ENCODE peak calls at places on chromosome 20, in seven cellular contexts. One of them, this sample, is unnamed.

GRCh38 chr20:48489046-48489463 is 338.7 kb downstream of the PREX1 start:
- DNase-seq in aorta: no peak
- DNase-seq in tibial artery: no peak
- DNase-seq in HFF-Myc: no peak
- DNase-seq in breast epithelium: no peak
- DNase-seq in left ventricle myocardium inferior: no peak
- DNase-seq in MG63: no peak
- DNase-seq in this sample: no peak

GRCh38 chr20:50427740-50428462 is 82.3 kb upstream of the PTPN1 start:
- DNase-seq in aorta: no peak
- DNase-seq in MG63: peak; percentile 45
- DNase-seq in tibial artery: peak; percentile 89
- DNase-seq in HFF-Myc: no peak
- DNase-seq in left ventricle myocardium inferior: peak; percentile 47
- DNase-seq in breast epithelium: peak; percentile 41
- DNase-seq in this sample: no peak

GRCh38 chr20:37914672-37915433 is 11.9 kb downstream of the VSTM2L start:
- DNase-seq in left ventricle myocardium inferior: no peak
- DNase-seq in breast epithelium: no peak
- DNase-seq in tibial artery: no peak
- DNase-seq in MG63: no peak
- DNase-seq in aorta: no peak
- DNase-seq in HFF-Myc: no peak
- DNase-seq in this sample: no peak

GRCh38 chr20:25077610-25078169 is 4.3 kb downstream of the VSX1 start:
- DNase-seq in aorta: peak; percentile 85
- DNase-seq in MG63: no peak
- DNase-seq in left ventricle myocardium inferior: no peak
- DNase-seq in breast epithelium: no peak
- DNase-seq in tibial artery: peak; percentile 78
- DNase-seq in HFF-Myc: no peak
- DNase-seq in this sample: no peak

GRCh38 chr20:39381598-39381997 is 419.5 kb downstream of the DHX35 start:
- DNase-seq in breast epithelium: no peak
- DNase-seq in left ventricle myocardium inferior: no peak
- DNase-seq in HFF-Myc: no peak
- DNase-seq in aorta: no peak
- DNase-seq in tibial artery: no peak
- DNase-seq in MG63: no peak
- DNase-seq in this sample: no peak

GRCh38 chr20:23309781-23310180 is 40.8 kb upstream of the NXT1 start:
- DNase-seq in left ventricle myocardium inferior: no peak
- DNase-seq in tibial artery: no peak
- DNase-seq in breast epithelium: no peak
- DNase-seq in HFF-Myc: no peak
- DNase-seq in MG63: no peak
- DNase-seq in aorta: no peak
- DNase-seq in this sample: peak; percentile 78

GRCh38 chr20:2706688-2707352 is 14.2 kb downstream of the EBF4 start:
- DNase-seq in MG63: no peak
- DNase-seq in breast epithelium: no peak
- DNase-seq in tibial artery: no peak
- DNase-seq in HFF-Myc: no peak
- DNase-seq in aorta: no peak
- DNase-seq in left ventricle myocardium inferior: no peak
- DNase-seq in this sample: no peak

GRCh38 chr20:25676164-25676809 is 20.4 kb downstream of the ZNF337 start:
- DNase-seq in HFF-Myc: peak; percentile 17
- DNase-seq in tibial artery: no peak
- DNase-seq in aorta: no peak
- DNase-seq in MG63: peak; percentile 10
- DNase-seq in breast epithelium: no peak
- DNase-seq in left ventricle myocardium inferior: no peak
- DNase-seq in this sample: no peak

GRCh38 chr20:46293084-46293483 is 15.2 kb downstream of the CDH22 start:
- DNase-seq in MG63: peak; percentile 12
- DNase-seq in aorta: no peak
- DNase-seq in HFF-Myc: peak; percentile 19
- DNase-seq in tibial artery: no peak
- DNase-seq in breast epithelium: no peak
- DNase-seq in left ventricle myocardium inferior: no peak
- DNase-seq in this sample: peak; percentile 52

GRCh38 chr20:51631011-51631950 is 88.8 kb upstream of the NFATC2 start:
- DNase-seq in tibial artery: peak; percentile 85
- DNase-seq in breast epithelium: peak; percentile 80
- DNase-seq in aorta: no peak
- DNase-seq in left ventricle myocardium inferior: peak; percentile 40
- DNase-seq in HFF-Myc: peak; percentile 97
- DNase-seq in MG63: peak; percentile 83
- DNase-seq in this sample: no peak

GRCh38 chr20:58701431-58702160 is 9.0 kb downstream of the NPEPL1 start:
- DNase-seq in MG63: no peak
- DNase-seq in tibial artery: peak; percentile 60
- DNase-seq in breast epithelium: no peak
- DNase-seq in aorta: peak; percentile 71
- DNase-seq in HFF-Myc: no peak
- DNase-seq in left ventricle myocardium inferior: peak; percentile 12
- DNase-seq in this sample: no peak

GRCh38 chr20:16942702-16943101 is 194.5 kb downstream of the OTOR start:
- DNase-seq in tibial artery: no peak
- DNase-seq in breast epithelium: no peak
- DNase-seq in HFF-Myc: no peak
- DNase-seq in aorta: no peak
- DNase-seq in MG63: no peak
- DNase-seq in left ventricle myocardium inferior: no peak
- DNase-seq in this sample: no peak

GRCh38 chr20:5056801-5057599 is 55.7 kb upstream of the SLC23A2 start:
- DNase-seq in aorta: no peak
- DNase-seq in left ventricle myocardium inferior: peak; percentile 39
- DNase-seq in MG63: peak; percentile 28
- DNase-seq in tibial artery: peak; percentile 73
- DNase-seq in breast epithelium: no peak
- DNase-seq in HFF-Myc: peak; percentile 25
- DNase-seq in this sample: peak; percentile 95

GRCh38 chr20:20487811-20488210 is 119.9 kb downstream of the INSM1 start:
- DNase-seq in HFF-Myc: no peak
- DNase-seq in breast epithelium: no peak
- DNase-seq in MG63: no peak
- DNase-seq in left ventricle myocardium inferior: no peak
- DNase-seq in aorta: no peak
- DNase-seq in tibial artery: no peak
- DNase-seq in this sample: no peak

GRCh38 chr20:49570828-49571552 is 3.1 kb upstream of the PTGIS start:
- DNase-seq in MG63: peak; percentile 61
- DNase-seq in breast epithelium: no peak
- DNase-seq in aorta: no peak
- DNase-seq in tibial artery: peak; percentile 59
- DNase-seq in HFF-Myc: no peak
- DNase-seq in left ventricle myocardium inferior: no peak
- DNase-seq in this sample: no peak

GRCh38 chr20:8510808-8511207 is 378.7 kb downstream of the PLCB1 start:
- DNase-seq in MG63: no peak
- DNase-seq in tibial artery: no peak
- DNase-seq in breast epithelium: no peak
- DNase-seq in HFF-Myc: no peak
- DNase-seq in left ventricle myocardium inferior: no peak
- DNase-seq in aorta: no peak
- DNase-seq in this sample: no peak

GRCh38 chr20:23227274-23227673 is 123.3 kb upstream of the NXT1 start:
- DNase-seq in left ventricle myocardium inferior: no peak
- DNase-seq in MG63: peak; percentile 71
- DNase-seq in aorta: no peak
- DNase-seq in breast epithelium: no peak
- DNase-seq in tibial artery: no peak
- DNase-seq in HFF-Myc: no peak
- DNase-seq in this sample: no peak

GRCh38 chr20:59308493-59309201 is 8.2 kb downstream of the EDN3 start:
- DNase-seq in breast epithelium: no peak
- DNase-seq in MG63: no peak
- DNase-seq in left ventricle myocardium inferior: no peak
- DNase-seq in aorta: no peak
- DNase-seq in tibial artery: no peak
- DNase-seq in HFF-Myc: no peak
- DNase-seq in this sample: no peak

GRCh38 chr20:47133809-47134456 is 222.6 kb downstream of the ZMYND8 start:
- DNase-seq in tibial artery: no peak
- DNase-seq in HFF-Myc: no peak
- DNase-seq in breast epithelium: no peak
- DNase-seq in aorta: no peak
- DNase-seq in MG63: peak; percentile 80
- DNase-seq in left ventricle myocardium inferior: no peak
- DNase-seq in this sample: no peak

GRCh38 chr20:62368629-62369507 is 1.8 kb upstream of the LAMA5 start:
- DNase-seq in HFF-Myc: no peak
- DNase-seq in tibial artery: peak; percentile 85
- DNase-seq in aorta: no peak
- DNase-seq in breast epithelium: no peak
- DNase-seq in MG63: peak; percentile 91
- DNase-seq in left ventricle myocardium inferior: no peak
- DNase-seq in this sample: no peak

GRCh38 chr20:56617489-56617888 is 11.6 kb upstream of the TFAP2C start:
- DNase-seq in MG63: no peak
- DNase-seq in HFF-Myc: no peak
- DNase-seq in tibial artery: peak; percentile 46
- DNase-seq in breast epithelium: no peak
- DNase-seq in aorta: no peak
- DNase-seq in left ventricle myocardium inferior: no peak
- DNase-seq in this sample: no peak
- H3K4me3 ChIP-seq in MG63: no peak overlapping the region
- H3K4me3 ChIP-seq in HFF-Myc: no peak overlapping the region
- H3K4me3 ChIP-seq in tibial artery: no peak overlapping the region
- H3K4me3 ChIP-seq in breast epithelium: no peak overlapping the region
- H3K4me3 ChIP-seq in aorta: no peak overlapping the region
- H3K4me3 ChIP-seq in left ventricle myocardium inferior: no peak overlapping the region
- H3K4me3 ChIP-seq in this sample: no peak overlapping the region

GRCh38 chr20:32353848-32354496 is 4.2 kb upstream of the ASXL1 start:
- DNase-seq in HFF-Myc: no peak
- DNase-seq in tibial artery: no peak
- DNase-seq in breast epithelium: no peak
- DNase-seq in aorta: no peak
- DNase-seq in left ventricle myocardium inferior: no peak
- DNase-seq in MG63: no peak
- DNase-seq in this sample: no peak

GRCh38 chr20:32356935-32357868 is 929 bp upstream of the ASXL1 start:
- DNase-seq in HFF-Myc: no peak
- DNase-seq in left ventricle myocardium inferior: no peak
- DNase-seq in aorta: no peak
- DNase-seq in tibial artery: peak; percentile 66
- DNase-seq in breast epithelium: no peak
- DNase-seq in MG63: peak; percentile 60
- DNase-seq in this sample: no peak

GRCh38 chr20:32354592-32355416 is 3.3 kb upstream of the ASXL1 start:
- DNase-seq in MG63: peak; percentile 48
- DNase-seq in breast epithelium: no peak
- DNase-seq in HFF-Myc: no peak
- DNase-seq in left ventricle myocardium inferior: no peak
- DNase-seq in tibial artery: no peak
- DNase-seq in aorta: no peak
- DNase-seq in this sample: no peak

GRCh38 chr20:32357869-32358631 is at the start of gene ASXL1:
- DNase-seq in breast epithelium: peak; percentile 93
- DNase-seq in tibial artery: peak; percentile 98
- DNase-seq in aorta: peak; percentile 99
- DNase-seq in left ventricle myocardium inferior: peak; percentile 98
- DNase-seq in MG63: peak; percentile 98
- DNase-seq in HFF-Myc: peak; percentile 85
- DNase-seq in this sample: peak; percentile 96

GRCh38 chr20:32355417-32355841 is 2.7 kb upstream of the ASXL1 start:
- DNase-seq in left ventricle myocardium inferior: no peak
- DNase-seq in MG63: no peak
- DNase-seq in aorta: no peak
- DNase-seq in HFF-Myc: no peak
- DNase-seq in breast epithelium: no peak
- DNase-seq in tibial artery: no peak
- DNase-seq in this sample: no peak
- H3K4me3 ChIP-seq in left ventricle myocardium inferior: no peak overlapping the region
- H3K4me3 ChIP-seq in MG63: no peak overlapping the region
- H3K4me3 ChIP-seq in aorta: no peak overlapping the region
- H3K4me3 ChIP-seq in HFF-Myc: no peak overlapping the region
- H3K4me3 ChIP-seq in breast epithelium: no peak overlapping the region
- H3K4me3 ChIP-seq in tibial artery: no peak overlapping the region
- H3K4me3 ChIP-seq in this sample: no peak overlapping the region

DNA sequence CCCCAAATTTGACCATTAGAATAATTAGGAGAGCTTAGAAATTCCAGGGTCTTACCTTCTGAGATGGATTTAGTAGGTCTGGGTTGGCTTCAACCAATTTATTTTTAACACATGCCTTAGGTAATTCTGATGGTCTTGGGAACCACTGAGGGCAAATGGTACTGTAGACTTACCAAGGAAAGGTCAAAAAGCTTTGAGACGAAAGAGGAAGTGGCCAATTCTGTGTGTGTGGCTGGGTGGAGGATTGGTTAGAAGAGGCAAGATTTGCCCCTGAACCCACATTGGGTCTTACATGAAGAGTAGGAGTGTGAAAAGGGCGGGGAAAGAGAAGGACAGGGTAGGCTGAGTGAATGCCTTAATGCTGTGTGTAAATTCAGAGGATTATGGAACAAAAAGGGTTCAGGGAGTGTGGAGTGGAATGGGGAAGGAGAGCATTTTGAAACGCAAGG is 2.7 kb downstream of the ITCH start:
- DNase-seq in left ventricle myocardium inferior: no peak
- DNase-seq in breast epithelium: no peak
- DNase-seq in aorta: no peak
- DNase-seq in tibial artery: no peak
- DNase-seq in MG63: no peak
- DNase-seq in HFF-Myc: no peak
- DNase-seq in this sample: peak; percentile 32
- H3K4me3 ChIP-seq in left ventricle myocardium inferior: no peak overlapping the region
- H3K4me3 ChIP-seq in breast epithelium: no peak overlapping the region
- H3K4me3 ChIP-seq in aorta: no peak overlapping the region
- H3K4me3 ChIP-seq in tibial artery: no peak overlapping the region
- H3K4me3 ChIP-seq in MG63: no peak overlapping the region
- H3K4me3 ChIP-seq in HFF-Myc: no peak overlapping the region
- H3K4me3 ChIP-seq in this sample: no peak overlapping the region

GRCh38 chr20:40893610-40894242 is 134.9 kb upstream of the TOP1 start:
- DNase-seq in left ventricle myocardium inferior: no peak
- DNase-seq in HFF-Myc: no peak
- DNase-seq in MG63: no peak
- DNase-seq in tibial artery: no peak
- DNase-seq in breast epithelium: no peak
- DNase-seq in aorta: no peak
- DNase-seq in this sample: no peak

GRCh38 chr20:40892642-40893041 is 136.0 kb upstream of the TOP1 start:
- DNase-seq in aorta: no peak
- DNase-seq in HFF-Myc: no peak
- DNase-seq in left ventricle myocardium inferior: no peak
- DNase-seq in breast epithelium: no peak
- DNase-seq in MG63: no peak
- DNase-seq in tibial artery: peak; percentile 7
- DNase-seq in this sample: no peak

GRCh38 chr20:40895182-40895581 is 133.4 kb upstream of the TOP1 start:
- DNase-seq in left ventricle myocardium inferior: no peak
- DNase-seq in tibial artery: no peak
- DNase-seq in HFF-Myc: no peak
- DNase-seq in aorta: no peak
- DNase-seq in MG63: no peak
- DNase-seq in breast epithelium: no peak
- DNase-seq in this sample: no peak

GRCh38 chr20:40900816-40901215 is 127.8 kb upstream of the TOP1 start:
- DNase-seq in aorta: no peak
- DNase-seq in MG63: no peak
- DNase-seq in left ventricle myocardium inferior: no peak
- DNase-seq in tibial artery: no peak
- DNase-seq in breast epithelium: no peak
- DNase-seq in HFF-Myc: no peak
- DNase-seq in this sample: no peak

GRCh38 chr20:40897177-40897700 is 131.4 kb upstream of the TOP1 start:
- DNase-seq in left ventricle myocardium inferior: no peak
- DNase-seq in aorta: no peak
- DNase-seq in breast epithelium: no peak
- DNase-seq in tibial artery: no peak
- DNase-seq in MG63: no peak
- DNase-seq in HFF-Myc: peak; percentile 61
- DNase-seq in this sample: no peak
- H3K4me3 ChIP-seq in left ventricle myocardium inferior: no peak overlapping the region
- H3K4me3 ChIP-seq in aorta: no peak overlapping the region
- H3K4me3 ChIP-seq in breast epithelium: no peak overlapping the region
- H3K4me3 ChIP-seq in tibial artery: no peak overlapping the region
- H3K4me3 ChIP-seq in MG63: no peak overlapping the region
- H3K4me3 ChIP-seq in HFF-Myc: no peak overlapping the region
- H3K4me3 ChIP-seq in this sample: no peak overlapping the region